ENCODE peak calls at places on chromosomes 16 and 17, in seven cellular contexts. One of them, this sample, is unnamed.

GRCh38 chr16:89729863-89730574 is 8.7 kb downstream of the ZNF276 start:
- DNase-seq in ascending aorta: no peak
- DNase-seq in nucleus accumbens: no peak
- DNase-seq in stimulated activated CD8-positive, alpha-beta memory T cell treated with anti-CD3 and anti-CD28 coated beads, Interleukin-7, amount 100 ng/mL, for 1 hour: no peak
- DNase-seq in upper lobe of right lung: no peak
- DNase-seq in NCI-H2171 treated with DMSO at 0.1 percent for 48 hours: peak; percentile 29
- DNase-seq in LoVo: no peak
- DNase-seq in this sample: no peak

GRCh38 chr16:84266451-84266850 is 26.6 kb upstream of the KCNG4 start:
- DNase-seq in NCI-H2171 treated with DMSO at 0.1 percent for 48 hours: peak; percentile 48
- DNase-seq in upper lobe of right lung: no peak
- DNase-seq in LoVo: peak; percentile 2
- DNase-seq in nucleus accumbens: peak; percentile 30
- DNase-seq in stimulated activated CD8-positive, alpha-beta memory T cell treated with anti-CD3 and anti-CD28 coated beads, Interleukin-7, amount 100 ng/mL, for 1 hour: no peak
- DNase-seq in ascending aorta: no peak
- DNase-seq in this sample: peak; percentile 69

GRCh38 chr17:27978689-27979175 is 63.7 kb upstream of the NLK start:
- DNase-seq in NCI-H2171 treated with DMSO at 0.1 percent for 48 hours: no peak
- DNase-seq in nucleus accumbens: no peak
- DNase-seq in stimulated activated CD8-positive, alpha-beta memory T cell treated with anti-CD3 and anti-CD28 coated beads, Interleukin-7, amount 100 ng/mL, for 1 hour: no peak
- DNase-seq in ascending aorta: no peak
- DNase-seq in LoVo: no peak
- DNase-seq in upper lobe of right lung: no peak
- DNase-seq in this sample: no peak

GRCh38 chr16:86732621-86733297 is 154.4 kb downstream of the FOXL1 start:
- DNase-seq in ascending aorta: no peak
- DNase-seq in nucleus accumbens: peak; percentile 32
- DNase-seq in LoVo: no peak
- DNase-seq in stimulated activated CD8-positive, alpha-beta memory T cell treated with anti-CD3 and anti-CD28 coated beads, Interleukin-7, amount 100 ng/mL, for 1 hour: no peak
- DNase-seq in upper lobe of right lung: no peak
- DNase-seq in NCI-H2171 treated with DMSO at 0.1 percent for 48 hours: no peak
- DNase-seq in this sample: no peak

GRCh38 chr17:63930951-63931575 is 1.1 kb downstream of the CD79B start:
- DNase-seq in upper lobe of right lung: peak; percentile 79
- DNase-seq in stimulated activated CD8-positive, alpha-beta memory T cell treated with anti-CD3 and anti-CD28 coated beads, Interleukin-7, amount 100 ng/mL, for 1 hour: peak; percentile 27
- DNase-seq in NCI-H2171 treated with DMSO at 0.1 percent for 48 hours: no peak
- DNase-seq in LoVo: no peak
- DNase-seq in nucleus accumbens: no peak
- DNase-seq in ascending aorta: peak; percentile 79
- DNase-seq in this sample: no peak

GRCh38 chr17:82304826-82305726 is 12.3 kb downstream of the CD7 start:
- DNase-seq in LoVo: no peak
- DNase-seq in nucleus accumbens: no peak
- DNase-seq in upper lobe of right lung: no peak
- DNase-seq in stimulated activated CD8-positive, alpha-beta memory T cell treated with anti-CD3 and anti-CD28 coated beads, Interleukin-7, amount 100 ng/mL, for 1 hour: no peak
- DNase-seq in ascending aorta: no peak
- DNase-seq in NCI-H2171 treated with DMSO at 0.1 percent for 48 hours: no peak
- DNase-seq in this sample: no peak

GRCh38 chr17:16915752-16916556 is 56.0 kb downstream of the TNFRSF13B start:
- DNase-seq in LoVo: peak; percentile 58
- DNase-seq in ascending aorta: peak; percentile 61
- DNase-seq in upper lobe of right lung: peak; percentile 77
- DNase-seq in stimulated activated CD8-positive, alpha-beta memory T cell treated with anti-CD3 and anti-CD28 coated beads, Interleukin-7, amount 100 ng/mL, for 1 hour: no peak
- DNase-seq in nucleus accumbens: no peak
- DNase-seq in NCI-H2171 treated with DMSO at 0.1 percent for 48 hours: peak; percentile 39
- DNase-seq in this sample: peak; percentile 78

GRCh38 chr17:76307966-76308338 is at the start of gene QRICH2:
- DNase-seq in ascending aorta: no peak
- DNase-seq in stimulated activated CD8-positive, alpha-beta memory T cell treated with anti-CD3 and anti-CD28 coated beads, Interleukin-7, amount 100 ng/mL, for 1 hour: no peak
- DNase-seq in NCI-H2171 treated with DMSO at 0.1 percent for 48 hours: no peak
- DNase-seq in LoVo: no peak
- DNase-seq in nucleus accumbens: no peak
- DNase-seq in upper lobe of right lung: peak; percentile 61
- DNase-seq in this sample: no peak

GRCh38 chr17:10171581-10171981 is 26.8 kb downstream of the GAS7 start:
- DNase-seq in LoVo: no peak
- DNase-seq in nucleus accumbens: no peak
- DNase-seq in NCI-H2171 treated with DMSO at 0.1 percent for 48 hours: no peak
- DNase-seq in ascending aorta: no peak
- DNase-seq in stimulated activated CD8-positive, alpha-beta memory T cell treated with anti-CD3 and anti-CD28 coated beads, Interleukin-7, amount 100 ng/mL, for 1 hour: no peak
- DNase-seq in upper lobe of right lung: no peak
- DNase-seq in this sample: no peak